ENCODE peak calls at places on chromosomes 3 and 15, in ten cellular contexts. One of them, this sample, is unnamed.

GRCh38 chr15:29035571-29036285 is 150.0 kb downstream of the APBA2 start:
- DNase-seq in HCEC 1CT: no peak
- DNase-seq in transverse colon: no peak
- DNase-seq in SW 1271: no peak
- DNase-seq in pons: no peak
- DNase-seq in uterus: no peak
- DNase-seq in activated T-cell treated with anti-CD3 and anti-CD28 coated beads, Interleukin-2, amount 50 U/mL, for 24 hours: no peak
- DNase-seq in activated CD8-positive, alpha-beta memory T cell treated with anti-CD3 and anti-CD28 coated beads for 48 hours: no peak
- DNase-seq in SHP77 treated with DMSO at 0.1 percent for 48 hours: no peak
- DNase-seq in LHCN-M2: no peak
- DNase-seq in this sample: no peak

GRCh38 chr15:78838480-78838879 is 27.2 kb upstream of the ADAMTS7 start:
- DNase-seq in HCEC 1CT: no peak
- DNase-seq in transverse colon: no peak
- DNase-seq in SW 1271: no peak
- DNase-seq in pons: no peak
- DNase-seq in uterus: no peak
- DNase-seq in activated T-cell treated with anti-CD3 and anti-CD28 coated beads, Interleukin-2, amount 50 U/mL, for 24 hours: no peak
- DNase-seq in activated CD8-positive, alpha-beta memory T cell treated with anti-CD3 and anti-CD28 coated beads for 48 hours: no peak
- DNase-seq in SHP77 treated with DMSO at 0.1 percent for 48 hours: no peak
- DNase-seq in LHCN-M2: peak; percentile 24
- DNase-seq in this sample: no peak

GRCh38 chr3:63975705-63976104 is 47.6 kb downstream of the PSMD6 start:
- DNase-seq in HCEC 1CT: peak; percentile 50
- DNase-seq in transverse colon: no peak
- DNase-seq in SW 1271: no peak
- DNase-seq in pons: peak; percentile 86
- DNase-seq in uterus: peak; percentile 47
- DNase-seq in activated T-cell treated with anti-CD3 and anti-CD28 coated beads, Interleukin-2, amount 50 U/mL, for 24 hours: no peak
- DNase-seq in activated CD8-positive, alpha-beta memory T cell treated with anti-CD3 and anti-CD28 coated beads for 48 hours: no peak
- DNase-seq in SHP77 treated with DMSO at 0.1 percent for 48 hours: no peak
- DNase-seq in LHCN-M2: peak; percentile 87
- DNase-seq in this sample: no peak

GRCh38 chr15:91271565-91272153 is 171.6 kb downstream of the SV2B start:
- DNase-seq in HCEC 1CT: peak; percentile 40
- DNase-seq in transverse colon: peak; percentile 57
- DNase-seq in SW 1271: no peak
- DNase-seq in pons: peak; percentile 83
- DNase-seq in uterus: peak; percentile 55
- DNase-seq in activated T-cell treated with anti-CD3 and anti-CD28 coated beads, Interleukin-2, amount 50 U/mL, for 24 hours: peak; percentile 57
- DNase-seq in activated CD8-positive, alpha-beta memory T cell treated with anti-CD3 and anti-CD28 coated beads for 48 hours: peak; percentile 52
- DNase-seq in SHP77 treated with DMSO at 0.1 percent for 48 hours: peak; percentile 4
- DNase-seq in LHCN-M2: peak; percentile 54
- DNase-seq in this sample: peak; percentile 72

GRCh38 chr15:66232267-66232625 is 21.3 kb downstream of the MEGF11 start:
- DNase-seq in HCEC 1CT: no peak
- DNase-seq in transverse colon: no peak
- DNase-seq in SW 1271: no peak
- DNase-seq in pons: no peak
- DNase-seq in uterus: no peak
- DNase-seq in activated T-cell treated with anti-CD3 and anti-CD28 coated beads, Interleukin-2, amount 50 U/mL, for 24 hours: no peak
- DNase-seq in activated CD8-positive, alpha-beta memory T cell treated with anti-CD3 and anti-CD28 coated beads for 48 hours: no peak
- DNase-seq in SHP77 treated with DMSO at 0.1 percent for 48 hours: no peak
- DNase-seq in LHCN-M2: no peak
- DNase-seq in this sample: no peak

GRCh38 chr15:66692391-66692790 is 9.6 kb upstream of the SMAD6 start:
- DNase-seq in HCEC 1CT: no peak
- DNase-seq in transverse colon: no peak
- DNase-seq in SW 1271: no peak
- DNase-seq in pons: no peak
- DNase-seq in uterus: no peak
- DNase-seq in activated T-cell treated with anti-CD3 and anti-CD28 coated beads, Interleukin-2, amount 50 U/mL, for 24 hours: no peak
- DNase-seq in activated CD8-positive, alpha-beta memory T cell treated with anti-CD3 and anti-CD28 coated beads for 48 hours: no peak
- DNase-seq in SHP77 treated with DMSO at 0.1 percent for 48 hours: no peak
- DNase-seq in LHCN-M2: no peak
- DNase-seq in this sample: no peak

GRCh38 chr15:77075528-77075927 is 4.6 kb upstream of the TSPAN3 start:
- DNase-seq in HCEC 1CT: no peak
- DNase-seq in transverse colon: no peak
- DNase-seq in SW 1271: no peak
- DNase-seq in pons: peak; percentile 79
- DNase-seq in uterus: no peak
- DNase-seq in activated T-cell treated with anti-CD3 and anti-CD28 coated beads, Interleukin-2, amount 50 U/mL, for 24 hours: no peak
- DNase-seq in activated CD8-positive, alpha-beta memory T cell treated with anti-CD3 and anti-CD28 coated beads for 48 hours: no peak
- DNase-seq in SHP77 treated with DMSO at 0.1 percent for 48 hours: no peak
- DNase-seq in LHCN-M2: peak; percentile 69
- DNase-seq in this sample: no peak

GRCh38 chr3:72907131-72907697 is 19.4 kb downstream of the GXYLT2 start:
- DNase-seq in HCEC 1CT: peak; percentile 9
- DNase-seq in transverse colon: no peak
- DNase-seq in SW 1271: no peak
- DNase-seq in pons: peak; percentile 45
- DNase-seq in uterus: peak; percentile 40
- DNase-seq in activated T-cell treated with anti-CD3 and anti-CD28 coated beads, Interleukin-2, amount 50 U/mL, for 24 hours: no peak
- DNase-seq in activated CD8-positive, alpha-beta memory T cell treated with anti-CD3 and anti-CD28 coated beads for 48 hours: no peak
- DNase-seq in SHP77 treated with DMSO at 0.1 percent for 48 hours: no peak
- DNase-seq in LHCN-M2: peak; percentile 26
- DNase-seq in this sample: no peak

GRCh38 chr3:127035672-127036071 is 52.8 kb downstream of the PLXNA1 start:
- DNase-seq in HCEC 1CT: peak; percentile 81
- DNase-seq in transverse colon: peak; percentile 91
- DNase-seq in SW 1271: no peak
- DNase-seq in pons: no peak
- DNase-seq in uterus: peak; percentile 38
- DNase-seq in activated T-cell treated with anti-CD3 and anti-CD28 coated beads, Interleukin-2, amount 50 U/mL, for 24 hours: no peak
- DNase-seq in activated CD8-positive, alpha-beta memory T cell treated with anti-CD3 and anti-CD28 coated beads for 48 hours: no peak
- DNase-seq in SHP77 treated with DMSO at 0.1 percent for 48 hours: no peak
- DNase-seq in LHCN-M2: peak; percentile 32
- DNase-seq in this sample: no peak

GRCh38 chr15:67085818-67086649 is 20.6 kb downstream of the SMAD3 start:
- DNase-seq in HCEC 1CT: peak; percentile 77
- DNase-seq in transverse colon: no peak
- DNase-seq in SW 1271: no peak
- DNase-seq in pons: peak; percentile 74
- DNase-seq in uterus: no peak
- DNase-seq in activated T-cell treated with anti-CD3 and anti-CD28 coated beads, Interleukin-2, amount 50 U/mL, for 24 hours: peak; percentile 57
- DNase-seq in activated CD8-positive, alpha-beta memory T cell treated with anti-CD3 and anti-CD28 coated beads for 48 hours: no peak
- DNase-seq in SHP77 treated with DMSO at 0.1 percent for 48 hours: no peak
- DNase-seq in LHCN-M2: peak; percentile 73
- DNase-seq in this sample: no peak

GRCh38 chr3:98977520-98977919 is 76.0 kb upstream of the DCBLD2 start:
- DNase-seq in HCEC 1CT: peak; percentile 91
- DNase-seq in transverse colon: no peak
- DNase-seq in SW 1271: peak; percentile 59
- DNase-seq in pons: no peak
- DNase-seq in uterus: no peak
- DNase-seq in activated T-cell treated with anti-CD3 and anti-CD28 coated beads, Interleukin-2, amount 50 U/mL, for 24 hours: no peak
- DNase-seq in activated CD8-positive, alpha-beta memory T cell treated with anti-CD3 and anti-CD28 coated beads for 48 hours: no peak
- DNase-seq in SHP77 treated with DMSO at 0.1 percent for 48 hours: no peak
- DNase-seq in LHCN-M2: peak; percentile 95
- DNase-seq in this sample: no peak

This sample was measured in Jurkat, Clone E6-1.